ENCODE peak calls at places on chromosome 13, in ten cellular contexts. L, C, B, U, Z, G, J, S, E and M are unnamed samples.

GRCh38 chr13:97258801-97259200 is 36.7 kb downstream of the MBNL2 start:
- DNase-seq in U (no peak), E (no peak), G (no peak), Z (no peak), C (no peak), S (peak), J (peak), B (no peak), L (no peak), M (no peak)

GRCh38 chr13:19927117-19927734 is 31.3 kb upstream of the ZMYM2 start:
- DNase-seq in J (no peak), B (peak), E (peak), U (peak), G (no peak), L (no peak), Z (peak), C (no peak), S (peak), M (peak)

GRCh38 chr13:59776924-59777690 is 386.6 kb downstream of the DIAPH3 start:
- DNase-seq in G (no peak), J (peak), C (no peak), U (no peak), Z (no peak), E (no peak), S (peak), B (no peak), L (no peak), M (no peak)

GRCh38 chr13:65166675-65167074 is 2063.5 kb downstream of the PCDH9 start:
- DNase-seq in L (no peak), Z (no peak), B (no peak), E (no peak), S (no peak), G (no peak), J (no peak), C (no peak), U (no peak), M (no peak)

GRCh38 chr13:73717632-73718031 is 416.6 kb downstream of the KLF12 start:
- DNase-seq in S (peak), C (no peak), B (no peak), G (no peak), J (no peak), E (no peak), U (no peak), Z (no peak), L (no peak), M (no peak)

GRCh38 chr13:29706923-29707322 is 111.4 kb upstream of the SLC7A1 start:
- DNase-seq in C (no peak), L (no peak), B (no peak), G (no peak), S (no peak), E (no peak), U (no peak), J (no peak), Z (no peak), M (no peak)

GRCh38 chr13:42970824-42971669 is 21.0 kb downstream of the EPSTI1 start:
- DNase-seq in Z (peak), C (no peak), U (no peak), E (no peak), L (no peak), G (peak), J (no peak), S (peak), B (peak), M (peak)

GRCh38 chr13:77213644-77214043 is 113.2 kb downstream of the MYCBP2 start:
- DNase-seq in U (no peak), B (no peak), C (no peak), E (no peak), J (no peak), Z (no peak), L (no peak), S (peak), G (no peak), M (no peak)

GRCh38 chr13:100611678-100612492 is 23.3 kb upstream of the GGACT start:
- DNase-seq in Z (no peak), L (no peak), G (no peak), B (no peak), C (no peak), J (no peak), U (no peak), S (no peak), E (no peak), M (no peak)

GRCh38 chr13:112722433-112723250 is 32.8 kb downstream of the ATP11A start:
- DNase-seq in Z (peak), C (no peak), U (no peak), S (peak), J (no peak), B (no peak), G (no peak), L (no peak), E (no peak), M (no peak)

GRCh38 chr13:98293570-98294142 is 116.6 kb upstream of the RNF113B start:
- DNase-seq in G (no peak), J (no peak), E (no peak), U (no peak), S (peak), L (no peak), B (no peak), C (no peak), Z (no peak), M (no peak)

GRCh38 chr13:105997436-105998232 is 537.8 kb downstream of the EFNB2 start:
- DNase-seq in Z (no peak), G (no peak), J (no peak), S (no peak), U (no peak), C (no peak), L (no peak), E (no peak), B (no peak), M (no peak)

GRCh38 chr13:42740753-42741152 is 40.6 kb upstream of the FAM216B start:
- DNase-seq in C (no peak), G (no peak), U (no peak), J (no peak), B (no peak), Z (no peak), E (no peak), L (no peak), S (no peak), M (no peak)

GRCh38 chr13:47621931-47622330 is 379.1 kb downstream of the SUCLA2 start:
- DNase-seq in C (no peak), S (no peak), B (no peak), Z (no peak), U (no peak), L (no peak), G (no peak), E (no peak), J (no peak), M (no peak)

GRCh38 chr13:93805736-93806135 is 579.1 kb downstream of the GPC6 start:
- DNase-seq in U (no peak), C (no peak), J (no peak), Z (no peak), L (no peak), S (no peak), G (no peak), B (no peak), E (no peak), M (no peak)

GRCh38 chr13:95564091-95564490 is 11.6 kb downstream of the CLDN10 start:
- DNase-seq in U (no peak), S (no peak), L (no peak), B (no peak), G (no peak), C (no peak), Z (no peak), J (no peak), E (no peak), M (no peak)

GRCh38 chr13:33328691-33329090 is 43.1 kb upstream of the STARD13 start:
- DNase-seq in U (no peak), S (peak), B (no peak), C (no peak), Z (no peak), J (no peak), E (no peak), L (no peak), G (no peak), M (no peak)

GRCh38 chr13:114313061-114313860 is 1.0 kb upstream of the CHAMP1 start:
- DNase-seq in L (no peak), Z (no peak), E (no peak), S (peak), B (peak), U (no peak), G (no peak), C (no peak), J (no peak), M (no peak)

GRCh38 chr13:111281751-111282311 is 38.6 kb upstream of the TEX29 start:
- DNase-seq in E (no peak), U (no peak), L (no peak), Z (no peak), B (peak), S (peak), J (peak), C (no peak), G (no peak), M (no peak)

GRCh38 chr13:113749507-113749906 is 9.5 kb upstream of the TMEM255B start:
- DNase-seq in B (no peak), U (no peak), G (no peak), S (no peak), C (no peak), Z (no peak), E (no peak), L (no peak), J (no peak), M (no peak)

GRCh38 chr13:109779074-109779473 is 7.3 kb downstream of the IRS2 start:
- DNase-seq in J (no peak), C (no peak), B (no peak), L (no peak), U (no peak), S (peak), E (no peak), G (peak), Z (no peak), M (no peak)

GRCh38 chr13:34462843-34463242 is 479.2 kb upstream of the NBEA start:
- DNase-seq in U (no peak), S (peak), L (no peak), B (no peak), J (peak), G (no peak), E (no peak), C (no peak), Z (no peak), M (no peak)

GRCh38 chr13:90455861-90456260 is 891.6 kb upstream of the MIR17HG start:
- DNase-seq in S (no peak), E (no peak), G (no peak), U (no peak), Z (no peak), J (no peak), L (no peak), B (no peak), C (no peak), M (no peak)

GRCh38 chr13:80695841-80696240 is 354.9 kb upstream of the SPRY2 start:
- DNase-seq in E (no peak), C (no peak), L (no peak), U (no peak), B (no peak), Z (peak), G (no peak), S (no peak), J (no peak), M (no peak)

GRCh38 chr13:59746291-59746962 is 417.3 kb downstream of the DIAPH3 start:
- DNase-seq in Z (no peak), U (no peak), B (no peak), C (no peak), E (no peak), S (peak), G (no peak), L (no peak), J (peak), M (no peak)

GRCh38 chr13:97067342-97067895 is 73.1 kb upstream of the OXGR1 start:
- DNase-seq in E (no peak), Z (no peak), C (no peak), B (peak), L (no peak), S (peak), G (no peak), U (no peak), J (no peak), M (no peak)

GRCh38 chr13:46552888-46553520 is at the start of gene LRCH1:
- DNase-seq in E (peak), U (peak), G (peak), J (no peak), B (peak), S (peak), Z (peak), C (peak), L (peak), M (peak)

GRCh38 chr13:27790523-27790922 is 1.8 kb upstream of the GSX1 start:
- DNase-seq in J (no peak), Z (no peak), G (no peak), U (no peak), L (no peak), C (no peak), B (no peak), S (no peak), E (no peak), M (peak)

GRCh38 chr13:82772802-82773201 is 1109.5 kb downstream of the SLITRK1 start:
- DNase-seq in L (no peak), J (no peak), E (no peak), Z (no peak), B (no peak), C (no peak), U (no peak), S (peak), G (no peak), M (no peak)

GRCh38 chr13:82010780-82011179 is 1669.9 kb upstream of the SPRY2 start:
- DNase-seq in J (no peak), C (no peak), U (no peak), B (no peak), S (no peak), G (no peak), Z (no peak), E (no peak), L (no peak), M (no peak)

GRCh38 chr13:76795701-76796695 is 90.2 kb downstream of the KCTD12 start:
- DNase-seq in Z (no peak), B (no peak), S (no peak), J (no peak), G (no peak), C (no peak), L (no peak), E (no peak), U (no peak), M (no peak)

GRCh38 chr13:78759704-78760103 is 100.7 kb upstream of the OBI1 start:
- DNase-seq in J (no peak), L (no peak), Z (no peak), S (no peak), U (no peak), B (no peak), E (no peak), G (no peak), C (no peak), M (no peak)

GRCh38 chr13:44489751-44490150 is 86.4 kb downstream of the TSC22D1 start:
- DNase-seq in E (no peak), L (no peak), U (no peak), G (no peak), J (no peak), B (no peak), C (no peak), Z (no peak), S (no peak), M (no peak)

GRCh38 chr13:44498969-44499368 is 77.2 kb downstream of the TSC22D1 start:
- DNase-seq in G (no peak), Z (no peak), E (no peak), C (no peak), B (no peak), U (no peak), S (peak), L (no peak), J (no peak), M (no peak)

GRCh38 chr13:20525144-20525600 is 485 bp downstream of the CRYL1 start:
- DNase-seq in U (no peak), C (no peak), L (peak), J (no peak), G (peak), S (peak), B (no peak), E (no peak), Z (peak), M (peak)

GRCh38 chr13:48775804-48776203 is 122.1 kb downstream of the CYSLTR2 start:
- DNase-seq in L (no peak), C (no peak), Z (no peak), J (peak), E (peak), U (no peak), G (no peak), S (peak), B (no peak), M (no peak)

GRCh38 chr13:63938851-63939250 is 2523.2 kb upstream of the PCDH20 start:
- DNase-seq in L (no peak), U (no peak), B (no peak), G (no peak), E (no peak), C (no peak), S (peak), Z (no peak), J (no peak), M (no peak)

GRCh38 chr13:110593430-110594130 is 21.8 kb upstream of the NAXD start:
- DNase-seq in J (no peak), G (no peak), S (peak), B (peak), L (no peak), C (no peak), U (no peak), E (no peak), Z (peak), M (peak)